ENCODE peak calls at places on chromosomes 1 and 21, in four cellular contexts. Y is DND-41, I is PC-9, B is IMR-90. N is an unnamed sample.

GRCh38 chr21:37654596-37654995 is 261.7 kb downstream of the KCNJ6 start:
- DNase-seq in I (no peak), B (no peak), Y (no peak), N (no peak)

GRCh38 chr1:178870944-178871343 is at the start of gene ANGPTL1:
- DNase-seq in B (peak; percentile 73), Y (no peak), I (no peak), N (no peak)

GRCh38 chr1:45038240-45038639 is 26.2 kb downstream of the UROD start:
- DNase-seq in Y (no peak), I (no peak), B (no peak), N (no peak)

GRCh38 chr1:116321766-116322175 is 51.3 kb upstream of the ATP1A1 start:
- DNase-seq in B (no peak), I (no peak), Y (peak; percentile 71), N (no peak)

GRCh38 chr1:41898191-41898713 is 20.5 kb downstream of the HIVEP3 start:
- DNase-seq in Y (peak; percentile 93), I (no peak), B (peak; percentile 62), N (no peak)

GRCh38 chr1:201276891-201277290 is 6.4 kb upstream of the PKP1 start:
- DNase-seq in Y (no peak), I (peak; percentile 61), B (no peak), N (no peak)

GRCh38 chr1:68185743-68186142 is 46.6 kb downstream of the WLS start:
- DNase-seq in Y (no peak), B (no peak), I (peak; percentile 78), N (no peak)

GRCh38 chr1:41743361-41743760 is 175.4 kb downstream of the HIVEP3 start:
- DNase-seq in B (peak; percentile 88), Y (no peak), I (no peak), N (no peak)

GRCh38 chr1:177302365-177303044 is 131.7 kb downstream of the BRINP2 start:
- DNase-seq in Y (no peak), B (no peak), I (no peak), N (no peak)

GRCh38 chr1:168285419-168285790 is 4.7 kb downstream of the TBX19 start:
- DNase-seq in B (no peak), Y (peak; percentile 21), I (peak; percentile 56), N (no peak)

GRCh38 chr1:154960446-154961136 is 991 bp downstream of the PYGO2 start:
- DNase-seq in B (no peak), Y (no peak), I (no peak), N (peak; percentile 36)

GRCh38 chr1:104125935-104126334 is 376.2 kb downstream of the AMY1C start:
- DNase-seq in I (no peak), B (no peak), Y (no peak), N (no peak)

GRCh38 chr1:54987830-54988705 is 7.6 kb downstream of the TMEM61 start:
- DNase-seq in B (peak; percentile 69), Y (no peak), I (no peak), N (no peak)

GRCh38 chr1:18109756-18110597 is 2.4 kb downstream of the IGSF21 start:
- DNase-seq in Y (no peak), I (no peak), B (no peak), N (no peak)

GRCh38 chr1:175840787-175841186 is 97.4 kb upstream of the TNR start:
- DNase-seq in I (no peak), Y (no peak), B (no peak), N (no peak)

GRCh38 chr1:12171206-12172041 is 4.6 kb downstream of the TNFRSF1B start:
- DNase-seq in B (no peak), I (no peak), Y (no peak), N (no peak)

GRCh38 chr1:23903754-23904153 is 9.4 kb downstream of the CNR2 start:
- DNase-seq in Y (no peak), I (no peak), B (no peak), N (no peak)
- H3K4me2 ChIP-seq in Y (no peak overlapping the region), I (peak overlapping the region; percentile 70), B (no peak overlapping the region), N (no peak overlapping the region)

DNA sequence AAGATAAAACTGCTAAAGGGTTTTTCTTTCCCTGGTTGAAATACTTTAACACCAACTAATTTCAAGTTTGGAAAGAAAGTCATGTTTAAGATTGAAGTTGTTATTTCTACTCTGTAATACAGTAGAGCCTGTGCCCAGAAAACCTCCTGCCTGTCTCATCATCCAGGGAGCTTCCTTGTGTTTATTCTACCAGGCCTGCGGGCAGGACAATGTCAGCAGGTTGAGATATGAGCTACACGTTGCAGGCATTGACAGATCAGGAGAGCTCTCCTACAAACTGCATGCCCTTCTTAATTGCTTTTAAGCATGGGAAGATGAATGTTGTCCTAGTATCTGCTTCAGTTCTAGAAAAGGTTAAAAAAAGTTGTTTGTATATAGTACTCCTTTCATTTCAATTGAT is 43.1 kb upstream of the CTBS start:
- DNase-seq in I (no peak), Y (no peak), B (peak; percentile 21), N (no peak)
- H3K4me2 ChIP-seq in I (no peak overlapping the region), Y (no peak overlapping the region), B (peak overlapping the region; percentile 9), N (no peak overlapping the region)

GRCh38 chr1:193110864-193111263 is 5.7 kb upstream of the GLRX2 start:
- DNase-seq in I (no peak), B (no peak), Y (no peak), N (no peak)
- H3K4me2 ChIP-seq in I (peak overlapping the region; percentile 78), B (no peak overlapping the region), Y (no peak overlapping the region), N (no peak overlapping the region)

DNA sequence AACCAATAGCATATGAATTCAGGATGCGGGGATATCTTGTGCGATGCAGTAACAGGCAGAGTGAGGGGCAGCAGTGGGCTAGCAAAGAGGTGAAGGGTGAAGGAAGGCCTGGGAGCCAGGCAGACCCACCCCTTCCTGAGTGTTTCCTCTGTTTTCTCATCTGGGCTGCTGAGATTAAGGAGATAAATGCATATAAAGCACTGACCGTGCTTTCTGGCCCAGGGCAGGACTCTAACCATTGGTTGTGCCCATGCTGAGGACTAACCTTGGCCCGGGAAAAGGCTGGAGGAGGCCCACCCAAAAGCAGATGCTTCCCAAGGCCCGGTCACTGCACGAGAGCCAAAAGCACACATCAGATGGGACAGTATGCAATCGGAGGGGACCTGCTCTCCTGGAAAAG is 87.6 kb downstream of the PSMG1 start:
- DNase-seq in I (no peak), B (no peak), Y (no peak), N (no peak)
- H3K4me2 ChIP-seq in I (no peak overlapping the region), B (no peak overlapping the region), Y (no peak overlapping the region), N (no peak overlapping the region)

GRCh38 chr1:33446590-33446989 is 15.7 kb upstream of the PHC2 start:
- DNase-seq in B (no peak), Y (no peak), I (no peak), N (no peak)
- H3K4me2 ChIP-seq in B (no peak overlapping the region), Y (no peak overlapping the region), I (no peak overlapping the region), N (no peak overlapping the region)

GRCh38 chr1:6979003-6979577 is 193.8 kb downstream of the CAMTA1 start:
- DNase-seq in I (no peak), Y (no peak), B (no peak), N (no peak)
- H3K4me2 ChIP-seq in I (no peak overlapping the region), Y (no peak overlapping the region), B (no peak overlapping the region), N (no peak overlapping the region)

DNA sequence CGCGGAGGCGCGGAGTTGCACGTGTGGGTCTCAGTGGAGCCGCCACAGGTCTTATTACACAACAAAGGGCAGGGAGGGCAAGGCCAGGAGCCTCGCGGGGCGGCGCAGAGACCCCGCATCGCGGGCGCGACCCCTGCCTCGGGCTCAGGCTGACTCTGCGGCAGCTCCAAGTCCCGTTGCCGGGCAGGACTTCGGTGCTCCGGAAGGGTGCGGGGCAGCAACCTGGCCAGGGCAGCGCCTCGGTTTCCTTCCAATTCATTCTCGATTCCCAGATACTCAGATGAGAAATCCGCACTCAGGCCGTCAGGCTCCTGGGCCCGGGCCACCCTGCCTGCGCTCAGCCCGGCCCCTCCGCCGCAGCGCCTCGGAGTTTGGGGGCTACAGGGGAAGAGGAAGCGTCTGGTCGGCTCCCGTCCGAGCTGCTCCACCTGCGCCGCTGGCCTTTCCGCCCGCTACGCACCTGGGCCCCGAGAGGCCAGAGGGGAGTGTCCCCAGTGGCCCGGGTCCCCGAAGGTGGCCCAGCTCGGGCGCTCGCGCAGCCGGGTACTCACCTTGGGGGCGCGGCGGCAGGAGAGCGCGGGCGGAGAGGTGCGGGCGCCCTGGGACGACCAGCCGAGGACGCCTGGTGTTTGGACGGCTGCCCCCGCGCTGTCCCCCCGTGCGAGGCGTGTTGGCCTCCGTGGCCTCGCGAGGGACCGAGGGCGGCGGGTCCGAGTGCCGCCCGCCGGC is 1.2 kb upstream of the PRDM16 start:
- DNase-seq in B (no peak), Y (no peak), I (no peak), N (no peak)
- H3K4me2 ChIP-seq in B (no peak overlapping the region), Y (no peak overlapping the region), I (no peak overlapping the region), N (no peak overlapping the region)

DNA sequence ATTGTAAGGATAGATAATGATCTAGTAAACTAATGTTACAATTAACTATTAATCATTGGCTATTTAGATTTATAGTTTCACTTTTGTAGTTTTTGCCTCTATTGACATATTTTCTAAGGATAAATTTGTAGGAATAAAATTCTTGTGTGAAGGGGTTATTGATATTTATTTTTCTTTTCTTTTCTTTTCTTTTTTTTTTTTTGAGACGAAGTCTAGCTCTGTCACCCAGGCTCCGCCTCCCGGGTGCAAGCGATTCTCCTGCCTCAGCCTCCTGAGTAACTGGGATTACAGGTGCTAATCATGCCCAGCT is 24.0 kb upstream of the DISC1 start:
- DNase-seq in I (no peak), B (no peak), Y (no peak), N (no peak)
- H3K4me2 ChIP-seq in I (peak overlapping the region; percentile 95), B (no peak overlapping the region), Y (no peak overlapping the region), N (no peak overlapping the region)

GRCh38 chr1:48245106-48245505 is 22.6 kb downstream of the SLC5A9 start:
- DNase-seq in Y (no peak), I (no peak), B (no peak), N (no peak)
- H3K4me2 ChIP-seq in Y (no peak overlapping the region), I (no peak overlapping the region), B (no peak overlapping the region), N (no peak overlapping the region)

GRCh38 chr1:183093066-183093668 is 69.9 kb downstream of the LAMC1 start:
- DNase-seq in B (no peak), Y (no peak), I (no peak), N (no peak)

GRCh38 chr1:183092350-183092749 is 69.1 kb downstream of the LAMC1 start:
- DNase-seq in B (no peak), I (no peak), Y (no peak), N (no peak)

GRCh38 chr1:183096351-183096750 is 73.1 kb downstream of the LAMC1 start:
- DNase-seq in I (no peak), Y (no peak), B (no peak), N (no peak)

GRCh38 chr1:183093821-183094287 is 70.6 kb downstream of the LAMC1 start:
- DNase-seq in I (peak; percentile 68), B (peak; percentile 82), Y (no peak), N (no peak)

DNA sequence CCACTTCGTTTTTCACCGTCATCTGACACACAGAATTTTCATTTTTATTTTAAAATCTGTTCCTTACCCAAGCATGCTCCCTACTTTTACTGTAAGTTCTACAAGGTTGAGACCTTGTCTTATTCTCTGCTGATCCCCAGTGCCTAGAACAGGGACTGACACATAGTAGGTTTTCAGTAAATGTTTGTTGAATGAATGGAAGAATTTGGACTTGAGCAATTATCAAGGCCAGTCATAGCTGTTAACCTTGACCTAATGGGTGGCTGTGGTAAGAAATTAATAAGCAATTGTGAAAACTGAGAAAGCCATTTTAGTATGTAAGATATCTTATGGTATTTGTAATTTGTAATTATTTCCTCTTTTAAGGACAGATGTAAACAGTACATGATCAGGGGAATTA is 71.2 kb downstream of the LAMC1 start:
- DNase-seq in B (peak; percentile 62), Y (no peak), I (no peak), N (no peak)
- H3K4me2 ChIP-seq in B (no peak overlapping the region), Y (no peak overlapping the region), I (no peak overlapping the region), N (no peak overlapping the region)

N was measured in OCI-LY7.